ENCODE peak calls at places on chromosomes 7 and 10, in ten cellular contexts. Z, X, W, J, C, I, L, O, K and Q are unnamed samples.

GRCh38 chr10:44706745-44707144 is 204.4 kb upstream of the TMEM72 start:
- DNase-seq in L (no peak), X (no peak), I (no peak), C (no peak), W (no peak), J (no peak), K (peak), Z (no peak), O (no peak), Q (no peak)

GRCh38 chr10:13842119-13842518 is 255.4 kb downstream of the PRPF18 start:
- DNase-seq in W (no peak), J (no peak), O (no peak), L (no peak), X (no peak), C (no peak), K (no peak), I (no peak), Z (no peak), Q (no peak)

GRCh38 chr7:48617508-48617907 is 306.8 kb upstream of the CDC14C start:
- DNase-seq in C (no peak), I (no peak), Z (no peak), K (no peak), O (no peak), X (no peak), J (no peak), L (no peak), W (no peak), Q (no peak)

GRCh38 chr10:75099952-75100763 is 11.3 kb upstream of the SAMD8 start:
- DNase-seq in W (peak), O (peak), X (peak), L (peak), Z (peak), K (peak), J (peak), I (peak), C (peak), Q (peak)

GRCh38 chr7:47792521-47793121 is 155.6 kb downstream of the PKD1L1 start:
- DNase-seq in C (no peak), L (no peak), X (peak), Z (no peak), I (no peak), O (no peak), J (no peak), K (no peak), W (peak), Q (no peak)

GRCh38 chr10:127102176-127102575 is 94.2 kb downstream of the INSYN2A start:
- DNase-seq in C (no peak), J (no peak), Z (peak), I (no peak), K (no peak), O (no peak), L (no peak), X (no peak), W (no peak), Q (no peak)

GRCh38 chr10:121267236-121268003 is 330.8 kb downstream of the FGFR2 start:
- DNase-seq in K (no peak), C (no peak), L (no peak), J (no peak), I (no peak), O (no peak), W (no peak), X (no peak), Z (no peak), Q (no peak)

GRCh38 chr7:3558410-3558809 is 257.4 kb downstream of the SDK1 start:
- DNase-seq in X (no peak), C (no peak), L (no peak), O (no peak), Z (no peak), I (no peak), W (no peak), J (no peak), K (no peak), Q (no peak)

GRCh38 chr7:29866490-29866930 is 60.2 kb downstream of the WIPF3 start:
- DNase-seq in L (peak), O (no peak), K (peak), I (no peak), J (no peak), X (no peak), C (peak), Z (no peak), W (no peak), Q (peak)

GRCh38 chr7:114255404-114255841 is 159.2 kb upstream of the FOXP2 start:
- DNase-seq in W (no peak), L (no peak), C (no peak), J (no peak), K (no peak), X (no peak), O (no peak), I (no peak), Z (no peak), Q (no peak)

GRCh38 chr7:85156661-85157213 is 30.1 kb downstream of the SEMA3D start:
- DNase-seq in K (no peak), I (no peak), L (no peak), C (no peak), Z (no peak), J (no peak), W (no peak), O (no peak), X (no peak), Q (no peak)

GRCh38 chr7:102424787-102425218 is 8.6 kb upstream of the ORAI2 start:
- DNase-seq in Z (no peak), J (no peak), I (no peak), L (peak), K (no peak), W (peak), C (no peak), X (no peak), O (no peak), Q (no peak)

GRCh38 chr7:1923409-1924053 is 253.5 kb downstream of the ELFN1 start:
- DNase-seq in O (no peak), K (no peak), X (no peak), C (no peak), Z (no peak), I (no peak), L (no peak), J (no peak), W (no peak), Q (no peak)

GRCh38 chr10:114987995-114988394 is 50.0 kb downstream of the TRUB1 start:
- DNase-seq in J (no peak), O (no peak), C (no peak), W (no peak), Z (no peak), K (peak), X (no peak), I (no peak), L (no peak), Q (no peak)

GRCh38 chr10:113228570-113228969 is 278.5 kb downstream of the TCF7L2 start:
- DNase-seq in Z (no peak), K (peak), O (no peak), X (no peak), J (no peak), W (no peak), C (no peak), I (no peak), L (no peak), Q (no peak)

DNA sequence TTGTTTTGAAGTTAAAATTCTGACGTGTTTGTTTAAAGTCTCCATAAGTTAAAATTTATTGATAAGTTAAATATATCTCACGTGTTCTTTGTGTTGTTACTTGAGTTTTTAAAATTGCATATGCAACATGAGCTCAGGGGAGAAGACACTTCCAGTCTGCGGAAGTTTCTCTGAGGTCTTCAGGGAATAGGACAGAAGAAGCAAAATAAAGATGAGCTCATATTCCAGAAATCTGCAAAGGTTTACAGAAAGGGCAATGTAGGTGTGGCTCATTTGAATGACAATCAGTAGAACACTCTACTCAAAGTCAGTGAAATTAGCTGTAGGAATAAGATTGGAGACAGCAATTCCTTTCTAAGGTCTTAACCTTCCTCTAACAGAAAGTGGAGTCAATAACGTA is 53.7 kb downstream of the CACNA2D1 start:
- DNase-seq in K (no peak), C (no peak), J (no peak), L (no peak), Z (no peak), I (no peak), X (no peak), O (no peak), W (no peak), Q (no peak)
- H3K27ac ChIP-seq in K (no peak), C (no peak), J (no peak), L (no peak), Z (no peak), I (no peak), X (no peak), O (no peak), W (no peak), Q (no peak)

DNA sequence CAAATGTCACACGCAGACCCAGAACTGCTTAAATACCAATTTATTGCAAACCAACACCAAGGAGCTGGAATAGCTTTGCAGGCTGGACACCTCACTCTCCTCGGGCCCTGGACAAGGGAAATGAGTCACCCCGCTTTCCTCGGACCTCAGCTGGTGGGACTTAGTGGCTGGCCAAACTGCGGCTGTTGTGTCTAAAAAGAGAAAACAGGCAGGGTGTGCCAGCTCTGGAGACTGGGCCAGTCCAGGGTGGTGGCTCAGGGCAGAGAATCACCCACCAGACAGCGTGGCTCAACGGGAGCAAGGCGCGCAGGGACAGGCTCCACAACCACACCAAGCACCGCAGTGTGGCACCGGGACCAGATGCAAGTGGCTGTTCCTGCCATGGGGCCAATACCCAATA is 58.2 kb upstream of the CAMK2B start:
- DNase-seq in K (peak), I (no peak), O (no peak), J (no peak), W (no peak), Z (no peak), X (no peak), L (no peak), C (no peak), Q (no peak)
- H3K27ac ChIP-seq in K (peak), I (peak), O (no peak), J (no peak), W (no peak), Z (no peak), X (no peak), L (no peak), C (no peak), Q (peak)

GRCh38 chr10:33410860-33411234 is 76.4 kb upstream of the NRP1 start:
- DNase-seq in X (no peak), I (no peak), W (no peak), J (no peak), O (no peak), Z (no peak), L (no peak), C (no peak), K (no peak), Q (no peak)
- H3K27ac ChIP-seq in X (no peak), I (no peak), W (no peak), J (no peak), O (no peak), Z (no peak), L (no peak), C (no peak), K (no peak), Q (no peak)

DNA sequence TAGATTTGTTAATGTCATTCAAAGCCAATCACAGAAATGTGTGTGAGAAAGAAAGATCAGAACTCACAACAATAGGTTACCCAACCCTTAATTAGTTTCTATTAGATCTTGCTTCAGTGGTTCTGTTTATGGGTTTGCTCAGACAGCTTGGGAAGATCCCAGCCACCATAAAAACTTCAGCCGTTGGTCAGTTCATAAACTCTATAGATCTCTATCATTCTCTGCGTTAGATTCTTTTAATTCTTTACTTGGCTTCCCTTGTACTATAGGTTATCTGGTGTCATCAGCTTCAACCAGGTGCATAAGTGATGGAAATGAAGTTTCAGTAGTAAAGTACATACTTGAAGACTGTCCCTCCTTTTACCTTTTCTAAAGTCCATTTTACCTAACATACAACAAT is 54.4 kb downstream of the ZNF277 start:
- DNase-seq in X (no peak), J (no peak), W (no peak), Z (no peak), I (no peak), C (no peak), O (no peak), L (no peak), K (no peak), Q (no peak)
- H3K27ac ChIP-seq in X (no peak), J (no peak), W (no peak), Z (no peak), I (no peak), C (no peak), O (no peak), L (no peak), K (no peak), Q (no peak)

GRCh38 chr7:6016653-6016966 is 7.5 kb downstream of the AIMP2 start:
- DNase-seq in J (no peak), O (no peak), C (no peak), K (no peak), L (no peak), Z (no peak), I (no peak), W (no peak), X (no peak), Q (no peak)
- H3K27ac ChIP-seq in J (no peak), O (peak), C (no peak), K (peak), L (no peak), Z (peak), I (no peak), W (peak), X (no peak), Q (no peak)